ENCODE peak calls at places on chromosomes 11 and 22, in ten cellular contexts. R is GM20000, Z is IMR-90, W is omental fat pad, Y is kidney epithelial cell, N is endothelial cell, H is brain microvascular endothelial cell, G is RWPE1, Q is heart left ventricle, L is breast epithelium. I is an unnamed sample.
A peak's percentile ranks its signal among the peaks of the same experiment; 100 is the strongest.

GRCh38 chr22:42070517-42071422 is at the start of gene NAGA:
- DNase-seq in R (peak; percentile 95), Q (peak; percentile 99), N (peak; percentile 87), G (peak; percentile 85), H (peak; percentile 94), Y (peak; percentile 91), Z (peak; percentile 94), L (peak; percentile 97), W (peak; percentile 79), I (peak; percentile 96)

GRCh38 chr11:94473177-94473799 is 20.4 kb downstream of the MRE11 start:
- DNase-seq in G (no peak), Y (no peak), R (peak; percentile 44), Z (peak; percentile 10), L (no peak), Q (no peak), W (no peak), N (no peak), H (peak; percentile 11), I (no peak)

GRCh38 chr22:41009222-41009948 is 58.2 kb downstream of the RBX1 start:
- DNase-seq in W (no peak), Y (no peak), L (no peak), Z (peak; percentile 91), N (no peak), G (no peak), Q (no peak), H (no peak), R (no peak), I (no peak)

GRCh38 chr22:50191041-50191740 is 5.5 kb downstream of the TRABD start:
- DNase-seq in W (no peak), R (peak; percentile 86), H (no peak), Y (no peak), Z (no peak), L (no peak), Q (peak; percentile 69), G (no peak), N (no peak), I (peak; percentile 94)

GRCh38 chr22:22171357-22172218 is 73.0 kb upstream of the VPREB1 start:
- DNase-seq in Z (no peak), L (no peak), Q (no peak), Y (no peak), G (peak; percentile 2), R (no peak), W (no peak), H (no peak), N (peak; percentile 55), I (peak; percentile 36)

GRCh38 chr22:35205141-35205775 is 52.0 kb upstream of the HMGXB4 start:
- DNase-seq in W (no peak), Y (no peak), G (no peak), R (no peak), H (no peak), N (no peak), Z (no peak), L (no peak), Q (no peak), I (no peak)

GRCh38 chr11:19344661-19345518 is 104.1 kb upstream of the E2F8 start:
- DNase-seq in G (peak; percentile 61), Q (peak; percentile 68), N (peak; percentile 52), L (peak; percentile 56), H (no peak), W (no peak), Y (no peak), R (peak; percentile 48), Z (peak; percentile 24), I (no peak)

GRCh38 chr22:38467904-38468760 is at the start of gene KDELR3:
- DNase-seq in Z (peak; percentile 71), Q (peak; percentile 86), R (peak; percentile 92), H (peak; percentile 40), W (peak; percentile 55), N (peak; percentile 47), G (peak; percentile 81), L (no peak), Y (no peak), I (no peak)

GRCh38 chr22:17085277-17086091 is 684 bp downstream of the IL17RA start:
- DNase-seq in G (no peak), Y (no peak), H (no peak), Q (peak; percentile 79), R (peak; percentile 51), W (no peak), N (no peak), L (no peak), Z (no peak), I (no peak)

GRCh38 chr11:27317751-27318150 is 45.3 kb downstream of the CCDC34 start:
- DNase-seq in R (no peak), Y (no peak), H (peak; percentile 76), G (peak; percentile 23), L (no peak), N (no peak), W (no peak), Q (no peak), Z (peak; percentile 79), I (no peak)

GRCh38 chr11:32172771-32173170 is 81.9 kb downstream of the RCN1 start:
- DNase-seq in Y (no peak), H (no peak), G (no peak), L (no peak), Z (peak; percentile 4), N (no peak), Q (no peak), W (no peak), R (no peak), I (no peak)

GRCh38 chr22:26675687-26676273 is 18.4 kb downstream of the MIAT start:
- DNase-seq in G (no peak), Q (no peak), W (no peak), Z (no peak), N (no peak), Y (no peak), H (no peak), L (no peak), R (no peak), I (no peak)

GRCh38 chr22:26672590-26673468 is 15.4 kb downstream of the MIAT start:
- DNase-seq in N (peak; percentile 79), G (peak; percentile 79), R (peak; percentile 79), Y (peak; percentile 76), H (peak; percentile 88), Q (peak; percentile 94), L (peak; percentile 91), W (peak; percentile 85), Z (peak; percentile 94), I (peak; percentile 99)

GRCh38 chr22:26673485-26673884 is 16.1 kb downstream of the MIAT start:
- DNase-seq in Z (no peak), N (no peak), H (peak; percentile 13), Q (no peak), L (no peak), Y (no peak), R (no peak), W (no peak), G (peak; percentile 35), I (no peak)

GRCh38 chr22:26672060-26672471 is 14.7 kb downstream of the MIAT start:
- DNase-seq in R (peak; percentile 26), Y (no peak), Q (no peak), N (no peak), W (no peak), Z (no peak), G (no peak), H (no peak), L (no peak), I (no peak)

DNA sequence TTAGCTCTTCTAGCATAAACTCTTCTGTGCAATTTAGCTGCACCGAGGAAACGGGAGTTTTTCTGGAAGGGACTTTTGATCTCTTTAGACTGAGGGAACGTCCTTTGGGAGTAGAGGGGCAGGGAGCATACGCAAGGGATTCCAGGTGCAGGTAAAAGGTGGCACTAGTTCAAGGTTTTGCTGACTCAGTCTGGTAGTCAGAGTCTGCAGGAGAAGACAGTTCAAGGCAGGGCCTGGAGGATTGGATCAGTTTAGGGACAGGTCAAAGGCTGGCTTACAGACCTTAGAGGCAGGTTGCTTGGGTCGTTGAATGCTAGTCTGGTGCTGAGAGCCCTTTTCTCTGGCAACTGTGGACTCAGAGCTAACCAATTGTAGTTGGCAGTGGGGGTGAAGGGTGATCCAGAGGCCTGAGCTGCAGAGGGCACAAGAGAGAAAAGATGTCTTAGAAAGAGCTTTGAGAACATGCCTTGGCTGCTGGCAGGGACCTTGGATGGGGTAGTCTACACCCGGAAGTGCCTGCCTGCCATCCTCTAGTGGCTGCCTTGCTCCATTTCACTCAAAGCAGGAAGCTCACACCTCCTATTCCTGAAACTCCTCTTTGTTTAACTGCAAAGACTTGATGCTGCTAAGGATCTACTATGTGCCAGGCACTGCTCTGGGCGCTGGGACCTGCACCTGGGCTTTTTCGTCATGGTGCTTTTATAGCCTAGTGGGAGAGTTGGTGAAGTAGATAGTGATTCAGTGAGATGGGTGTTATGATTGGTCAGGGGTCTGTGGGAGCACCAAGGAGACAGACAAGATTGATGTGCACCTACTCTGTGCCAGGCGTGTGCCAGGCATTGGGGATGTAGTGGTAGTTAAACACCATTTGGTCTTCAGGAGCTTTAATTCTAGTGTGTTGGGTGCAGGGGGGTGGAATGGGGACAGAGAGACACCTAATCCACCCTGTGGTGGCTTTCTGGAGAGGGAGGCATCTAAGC is 17.1 kb downstream of the MIAT start:
- DNase-seq in Z (no peak), N (no peak), W (no peak), L (no peak), Y (no peak), G (no peak), H (no peak), R (peak; percentile 31), Q (no peak), I (peak; percentile 79)
- TF ChIP-seq CTCF in Z (no peak), N (no peak), W (no peak), L (no peak), Y (no peak), G (no peak), H (no peak), R (no peak), Q (no peak), I (peak; percentile 57)

GRCh38 chr11:20634044-20634443 is 34.6 kb downstream of the SLC6A5 start:
- DNase-seq in Y (no peak), N (no peak), L (no peak), Z (no peak), Q (no peak), G (no peak), W (no peak), R (no peak), H (no peak), I (no peak)
- TF ChIP-seq CTCF in Y (no peak), N (no peak), L (no peak), Z (no peak), Q (no peak), G (no peak), W (no peak), R (no peak), H (no peak), I (no peak)

GRCh38 chr11:46669606-46670243 is 30.7 kb downstream of the ARHGAP1 start:
- DNase-seq in R (no peak), L (no peak), N (no peak), Z (no peak), Q (no peak), W (no peak), G (no peak), Y (no peak), H (no peak), I (peak; percentile 31)
- TF ChIP-seq CTCF in R (peak; percentile 13), L (no peak), N (peak; percentile 34), Z (peak; percentile 12), Q (peak; percentile 26), W (no peak), G (peak; percentile 9), Y (peak; percentile 23), H (peak; percentile 51), I (peak; percentile 70)

GRCh38 chr11:83238111-83238510 is 44.6 kb downstream of the ANKRD42 start:
- DNase-seq in L (no peak), R (no peak), N (no peak), W (no peak), Y (no peak), Q (no peak), G (no peak), H (no peak), Z (peak; percentile 73), I (no peak)

GRCh38 chr11:83235825-83236224 is 42.3 kb downstream of the ANKRD42 start:
- DNase-seq in H (no peak), W (no peak), R (no peak), Q (no peak), N (no peak), L (no peak), G (no peak), Z (peak; percentile 53), Y (no peak), I (no peak)

GRCh38 chr11:83241291-83241946 is 44.7 kb downstream of the CCDC90B start:
- DNase-seq in G (peak; percentile 60), N (peak; percentile 64), Z (peak; percentile 77), Y (peak; percentile 31), R (peak; percentile 18), W (peak; percentile 35), L (no peak), H (peak; percentile 74), Q (no peak), I (peak; percentile 62)
- TF ChIP-seq CTCF in G (peak; percentile 67), N (peak; percentile 50), Z (peak; percentile 66), Y (peak; percentile 78), R (peak; percentile 29), W (no peak), L (peak; percentile 48), H (peak; percentile 79), Q (peak; percentile 31), I (peak; percentile 81)

I was measured in OCI-LY7.